ENCODE peak calls at places on chromosomes 13 and 19, in five cellular contexts. Q is PC-9, G is IMR-90, E is SK-N-SH, S is mesenchymal stem cell. P is an unnamed sample.

GRCh38 chr13:101523732-101524131 is 71.3 kb downstream of the ITGBL1 start:
- DNase-seq in Q (no peak), G (peak), E (no peak), S (peak), P (peak)

GRCh38 chr19:14006766-14007562 is 844 bp upstream of the RFX1 start:
- DNase-seq in Q (no peak), G (no peak), E (peak), S (no peak), P (no peak)

GRCh38 chr19:10643968-10644290 is 10.2 kb upstream of the ILF3 start:
- DNase-seq in Q (no peak), G (no peak), E (peak), S (no peak), P (no peak)

GRCh38 chr13:90867336-90867683 is 480.2 kb upstream of the MIR17HG start:
- DNase-seq in Q (peak), G (peak), E (peak), S (peak), P (peak)

GRCh38 chr13:32471187-32471922 is 43.4 kb upstream of the N4BP2L1 start:
- DNase-seq in Q (no peak), G (peak), E (no peak), S (no peak), P (no peak)

GRCh38 chr19:480016-480855 is 16.1 kb upstream of the MADCAM1 start:
- DNase-seq in Q (no peak), G (no peak), E (peak), S (peak), P (peak)

GRCh38 chr19:14762111-14762510 is 16.2 kb downstream of the ADGRE2 start:
- DNase-seq in Q (no peak), G (no peak), E (no peak), S (no peak), P (no peak)

GRCh38 chr13:97249797-97250495 is 27.8 kb downstream of the MBNL2 start:
- DNase-seq in Q (no peak), G (no peak), E (no peak), S (no peak), P (no peak)

GRCh38 chr19:1130801-1131717 is 27.3 kb downstream of the GPX4 start:
- DNase-seq in Q (no peak), G (no peak), E (no peak), S (peak), P (no peak)

GRCh38 chr19:40673377-40673776 is 17.1 kb downstream of the NUMBL start:
- DNase-seq in Q (no peak), G (no peak), E (no peak), S (no peak), P (no peak)

GRCh38 chr19:51440846-51441409 is 17.3 kb downstream of the SIGLEC8 start:
- DNase-seq in Q (no peak), G (no peak), E (no peak), S (no peak), P (no peak)

DNA sequence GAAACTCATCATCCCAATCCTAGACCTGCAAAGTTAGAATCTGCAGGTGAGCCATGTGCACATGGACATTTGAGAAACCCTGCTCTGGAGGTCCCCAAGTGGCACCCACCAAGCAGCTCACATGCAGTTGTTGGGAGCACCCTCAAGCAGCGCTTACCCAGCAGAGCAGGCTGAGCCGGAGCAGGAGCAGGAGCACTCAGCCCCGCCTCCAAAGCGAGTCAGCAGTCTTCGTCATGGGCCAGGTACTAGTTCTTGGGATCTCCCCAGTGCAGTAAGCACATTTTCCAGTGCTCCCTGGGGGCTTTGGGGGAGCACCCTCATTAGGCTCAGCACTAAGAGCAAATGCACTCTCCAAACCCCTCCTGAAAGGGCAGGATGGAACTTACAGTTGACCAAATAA is 572.7 kb downstream of the IRS2 start:
- DNase-seq in Q (no peak), G (no peak), E (no peak), S (no peak), P (peak)
- H3K4me2 ChIP-seq in Q (no peak), G (no peak), E (no peak), S (no peak), P (no peak)

DNA sequence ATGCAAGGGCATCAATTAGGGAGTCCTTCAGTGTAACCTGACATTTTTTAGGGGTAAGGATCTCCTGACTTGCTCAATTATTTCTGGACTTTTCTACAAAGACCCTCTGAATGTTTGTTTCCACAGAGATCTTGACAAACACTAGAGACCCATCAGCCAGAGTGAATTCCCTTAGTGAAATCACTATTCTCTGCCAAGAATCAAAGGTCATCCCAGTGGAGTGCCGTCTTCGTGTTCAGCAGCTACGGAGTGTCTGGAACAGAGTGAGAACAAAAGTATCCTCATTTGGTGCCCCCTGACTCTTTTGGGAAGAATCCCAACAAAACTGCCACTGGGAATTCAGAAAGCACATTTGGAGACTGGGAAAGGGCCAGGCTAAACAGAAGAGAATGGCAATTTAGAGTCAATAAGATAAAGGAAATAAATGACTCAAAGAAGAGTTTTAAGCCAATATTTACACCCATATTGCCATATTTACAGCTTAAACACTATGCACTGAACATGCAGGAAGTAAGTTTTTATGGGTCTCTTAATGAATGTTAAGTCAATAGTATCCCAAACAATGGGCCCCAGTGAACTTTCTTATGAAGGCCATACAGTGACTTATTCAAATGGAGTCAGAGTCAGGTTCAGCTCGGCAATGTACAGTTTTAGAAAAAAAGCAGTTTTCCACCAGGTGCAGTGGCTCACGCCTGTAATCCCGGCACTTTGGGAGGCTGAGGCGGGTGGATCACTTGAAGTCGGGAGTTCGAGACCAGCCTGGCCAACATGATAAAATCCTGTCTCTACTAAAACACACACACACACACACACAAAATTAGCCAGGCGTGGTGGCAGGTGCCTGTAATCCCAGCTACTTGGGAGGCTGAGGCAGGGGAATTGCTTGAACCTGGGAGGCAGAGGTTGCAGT is 392.6 kb downstream of the KLF5 start:
- DNase-seq in Q (no peak), G (no peak), E (no peak), S (no peak), P (no peak)
- H3K4me2 ChIP-seq in Q (no peak), G (no peak), E (no peak), S (no peak), P (no peak)

DNA sequence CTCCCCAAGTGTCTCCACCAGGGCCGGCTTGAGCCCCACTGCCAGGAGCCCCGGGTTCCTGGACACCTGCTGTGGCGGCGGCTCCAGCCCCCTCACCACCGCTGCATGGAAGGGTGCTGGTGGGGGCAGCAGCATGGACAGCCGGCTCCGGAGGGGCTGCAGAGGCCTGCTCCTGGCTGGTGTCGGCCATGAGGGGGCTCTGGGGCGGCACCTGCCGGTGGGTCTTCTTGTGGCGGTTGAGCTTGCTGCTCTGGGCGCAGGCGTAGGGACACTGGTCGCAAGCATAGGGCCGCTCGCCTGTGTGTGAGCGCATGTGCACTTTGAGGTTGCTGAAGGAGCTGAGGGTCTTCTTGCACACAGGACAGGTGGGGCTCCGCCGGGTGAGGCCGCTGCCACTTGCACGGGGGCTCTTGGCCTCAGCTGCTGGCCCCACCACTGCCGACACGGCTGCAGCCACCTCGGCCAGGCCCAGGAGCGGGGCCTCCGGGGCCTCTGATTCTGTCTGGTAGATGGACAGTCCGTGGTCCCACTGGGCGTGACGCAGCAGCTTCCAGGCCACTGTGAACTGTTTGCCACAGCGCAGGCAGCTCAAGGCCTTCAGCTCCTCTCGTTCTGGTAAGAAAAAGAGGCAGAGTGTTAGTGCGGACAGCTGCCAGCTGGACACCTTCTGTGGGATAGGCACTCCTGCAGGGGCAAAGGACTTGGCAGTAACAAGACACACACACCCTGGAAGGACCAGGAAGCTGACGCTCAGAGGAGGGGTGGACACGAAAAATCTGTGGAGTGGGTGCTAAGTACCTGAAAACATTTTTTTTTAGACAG is 4.1 kb downstream of the ZNF296 start:
- DNase-seq in Q (no peak), G (no peak), E (no peak), S (no peak), P (no peak)
- H3K4me2 ChIP-seq in Q (no peak), G (no peak), E (no peak), S (no peak), P (no peak)

DNA sequence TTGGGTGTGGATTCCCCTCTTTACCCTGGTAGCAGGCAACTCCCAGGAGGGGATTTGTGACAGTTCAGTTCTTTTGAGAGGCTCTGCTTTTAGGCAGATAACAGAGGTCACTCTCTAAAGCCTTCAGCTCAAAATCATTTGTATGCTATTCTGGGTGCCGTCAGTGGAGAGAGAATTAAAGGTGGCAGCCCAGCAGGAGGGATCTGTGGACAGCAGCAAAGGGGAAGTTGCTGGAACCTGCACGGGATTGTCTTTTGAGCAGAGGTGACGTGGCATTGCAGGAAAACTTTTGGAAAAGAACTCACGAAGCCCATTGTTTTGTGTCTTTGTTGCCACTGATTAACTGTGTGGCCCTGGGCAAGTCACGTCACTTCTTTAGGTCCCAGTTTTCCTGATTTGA is 62.4 kb upstream of the C1QTNF9 start:
- DNase-seq in Q (no peak), G (no peak), E (no peak), S (no peak), P (no peak)
- H3K4me2 ChIP-seq in Q (no peak), G (no peak), E (no peak), S (no peak), P (no peak)

GRCh38 chr13:36674337-36675212 is 755 bp downstream of the SERTM1 start:
- DNase-seq in Q (no peak), G (no peak), E (peak), S (no peak), P (no peak)

GRCh38 chr13:36673352-36673751 is 468 bp upstream of the SERTM1 start:
- DNase-seq in Q (no peak), G (no peak), E (no peak), S (no peak), P (no peak)

GRCh38 chr13:36675213-36675536 is 1.4 kb downstream of the SERTM1 start:
- DNase-seq in Q (no peak), G (no peak), E (no peak), S (no peak), P (no peak)

GRCh38 chr13:36673838-36674326 is at the start of gene SERTM1:
- DNase-seq in Q (no peak), G (no peak), E (peak), S (no peak), P (peak)
- H3K4me2 ChIP-seq in Q (no peak), G (no peak), E (peak), S (peak), P (peak)

GRCh38 chr19:53847555-53847954 is 20.1 kb upstream of the MYADM start:
- DNase-seq in Q (no peak), G (no peak), E (no peak), S (no peak), P (no peak)

GRCh38 chr19:53844849-53845246 is 20.7 kb upstream of the NLRP12 start:
- DNase-seq in Q (no peak), G (no peak), E (no peak), S (no peak), P (no peak)

GRCh38 chr19:53853707-53854106 is 14.0 kb upstream of the MYADM start:
- DNase-seq in Q (no peak), G (no peak), E (no peak), S (no peak), P (no peak)

GRCh38 chr19:53849237-53849676 is 18.4 kb upstream of the MYADM start:
- DNase-seq in Q (no peak), G (peak), E (no peak), S (peak), P (no peak)
- H3K4me2 ChIP-seq in Q (no peak), G (no peak), E (peak), S (no peak), P (no peak)

DNA sequence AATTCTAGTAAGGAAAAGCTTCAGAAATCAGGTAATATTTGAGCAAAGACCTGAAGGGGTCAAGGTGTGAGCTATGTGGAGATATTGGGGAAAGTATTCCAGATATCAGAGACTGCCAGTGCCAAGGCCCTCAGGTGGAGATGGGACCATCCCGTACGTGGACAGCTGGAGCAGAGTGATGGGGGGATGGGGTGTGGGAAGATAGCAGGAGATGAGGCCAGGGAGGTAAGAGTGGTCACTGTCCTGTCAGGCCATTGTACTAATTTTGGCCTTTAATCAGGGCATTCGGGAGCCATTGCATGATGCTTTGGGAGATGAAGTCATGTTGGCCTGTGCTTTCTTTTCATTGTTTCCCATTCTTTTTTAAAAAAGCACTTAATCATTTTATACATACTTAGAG is 13.1 kb upstream of the GPR18 start:
- DNase-seq in Q (no peak), G (no peak), E (no peak), S (no peak), P (no peak)
- H3K4me2 ChIP-seq in Q (no peak), G (no peak), E (no peak), S (no peak), P (no peak)

DNA sequence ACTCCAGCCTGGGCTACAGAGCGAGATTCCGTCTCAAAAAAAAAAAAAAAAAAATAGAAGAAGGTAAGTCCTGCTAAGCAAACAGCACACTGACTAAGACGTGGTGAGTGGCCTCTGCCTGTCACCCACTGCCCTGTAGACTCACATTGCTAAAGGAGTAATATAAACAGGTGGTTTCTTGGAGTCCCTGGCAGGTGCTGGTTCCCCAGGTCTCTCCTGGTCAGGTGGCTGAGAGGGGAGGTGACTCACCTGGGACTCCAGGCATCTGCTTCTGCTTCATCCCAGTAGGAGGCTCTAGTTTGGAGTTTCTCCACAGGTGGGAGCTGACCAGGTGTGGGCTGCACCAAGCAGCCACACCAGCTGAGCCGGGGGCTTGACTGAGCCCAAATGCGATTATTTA is at the start of gene OR10H1:
- DNase-seq in Q (peak), G (no peak), E (no peak), S (no peak), P (peak)
- H3K4me2 ChIP-seq in Q (peak), G (no peak), E (no peak), S (no peak), P (no peak)

GRCh38 chr13:27229642-27230041 is 21.7 kb upstream of the RPL21 start:
- DNase-seq in Q (no peak), G (no peak), E (no peak), S (no peak), P (no peak)

GRCh38 chr13:27228131-27228530 is 23.2 kb upstream of the RPL21 start:
- DNase-seq in Q (no peak), G (no peak), E (no peak), S (no peak), P (no peak)

GRCh38 chr13:27226991-27227390 is 24.4 kb upstream of the RPL21 start:
- DNase-seq in Q (no peak), G (no peak), E (no peak), S (no peak), P (no peak)
- H3K4me2 ChIP-seq in Q (no peak), G (no peak), E (no peak), S (no peak), P (no peak)

GRCh38 chr19:31991984-31992655 is 353.3 kb upstream of the ZNF507 start:
- DNase-seq in Q (no peak), G (no peak), E (no peak), S (no peak), P (no peak)
- H3K4me2 ChIP-seq in Q (no peak), G (no peak), E (no peak), S (no peak), P (no peak)

P was measured in mammary epithelial cell.